ENCODE peak calls at places on chromosome 19, in seven cellular contexts. K is small intestine, I is body of pancreas, T is testis, S is ovary, O is left ventricle myocardium inferior, M is mesenchymal stem cell. J is an unnamed sample.

GRCh38 chr19:45568732-45569131 is 15.9 kb downstream of the OPA3 start:
- DNase-seq in K (peak; percentile 78), I (no peak), T (no peak), S (no peak), O (no peak), M (peak; percentile 61), J (no peak)

GRCh38 chr19:13839193-13839937 is 37.6 kb upstream of the NANOS3 start:
- DNase-seq in K (peak; percentile 53), I (peak; percentile 80), T (peak; percentile 79), S (peak; percentile 71), O (peak; percentile 95), M (peak; percentile 86), J (peak; percentile 90)

GRCh38 chr19:1920644-1921043 is 15.4 kb downstream of the ADAT3 start:
- DNase-seq in K (no peak), I (no peak), T (no peak), S (no peak), O (no peak), M (no peak), J (no peak)

GRCh38 chr19:461664-462551 is 1.1 kb upstream of the SHC2 start:
- DNase-seq in K (peak; percentile 95), I (peak; percentile 92), T (peak; percentile 49), S (no peak), O (peak; percentile 33), M (peak; percentile 17), J (no peak)

GRCh38 chr19:364496-365287 is 20.1 kb upstream of the MIER2 start:
- DNase-seq in K (no peak), I (no peak), T (no peak), S (no peak), O (no peak), M (no peak), J (no peak)

GRCh38 chr19:7348587-7349230 is at the start of gene ARHGEF18:
- DNase-seq in K (no peak), I (peak; percentile 55), T (no peak), S (no peak), O (peak; percentile 23), M (no peak), J (peak; percentile 51)

GRCh38 chr19:58538257-58539168 is 5.4 kb upstream of the TRIM28 start:
- DNase-seq in K (peak; percentile 40), I (no peak), T (no peak), S (no peak), O (peak; percentile 33), M (no peak), J (no peak)

GRCh38 chr19:2320939-2321338 is 7.4 kb downstream of the LSM7 start:
- DNase-seq in K (no peak), I (no peak), T (no peak), S (no peak), O (no peak), M (no peak), J (no peak)

GRCh38 chr19:5691930-5692784 is 2.1 kb downstream of the RPL36 start:
- DNase-seq in K (no peak), I (no peak), T (no peak), S (peak; percentile 50), O (no peak), M (peak; percentile 27), J (no peak)

GRCh38 chr19:13051581-13052165 is 51.0 kb downstream of the LYL1 start:
- DNase-seq in K (peak; percentile 80), I (peak; percentile 71), T (peak; percentile 81), S (peak; percentile 76), O (peak; percentile 66), M (peak; percentile 38), J (peak; percentile 83)

GRCh38 chr19:507286-508203 is at the start of gene TPGS1:
- DNase-seq in K (peak; percentile 73), I (peak; percentile 69), T (peak; percentile 89), S (peak; percentile 76), O (peak; percentile 92), M (peak; percentile 100), J (peak; percentile 73)

GRCh38 chr19:56086671-56087430 is 34.2 kb downstream of the ZNF787 start:
- DNase-seq in K (no peak), I (no peak), T (no peak), S (peak; percentile 18), O (no peak), M (no peak), J (no peak)

GRCh38 chr19:16615788-16616187 is 12.2 kb downstream of the MED26 start:
- DNase-seq in K (no peak), I (no peak), T (no peak), S (no peak), O (no peak), M (no peak), J (no peak)

GRCh38 chr19:3942790-3943409 is 10.0 kb downstream of the NMRK2 start:
- DNase-seq in K (no peak), I (no peak), T (no peak), S (no peak), O (peak; percentile 60), M (no peak), J (no peak)

GRCh38 chr19:27765912-27766725 is 1446.8 kb downstream of the UQCRFS1 start:
- DNase-seq in K (no peak), I (no peak), T (no peak), S (no peak), O (no peak), M (no peak), J (no peak)

GRCh38 chr19:56091066-56091490 is 30.0 kb downstream of the ZNF787 start:
- DNase-seq in K (no peak), I (no peak), T (no peak), S (no peak), O (no peak), M (peak; percentile 34), J (no peak)

GRCh38 chr19:1424182-1424955 is 13.8 kb upstream of the RPS15 start:
- DNase-seq in K (peak; percentile 88), I (no peak), T (no peak), S (no peak), O (no peak), M (no peak), J (no peak)

GRCh38 chr19:4233282-4233853 is 4.0 kb downstream of the EBI3 start:
- DNase-seq in K (peak; percentile 29), I (peak; percentile 27), T (peak; percentile 53), S (peak; percentile 48), O (peak; percentile 36), M (peak; percentile 25), J (peak; percentile 42)

GRCh38 chr19:46976845-46977320 is 42.8 kb upstream of the NPAS1 start:
- DNase-seq in K (no peak), I (peak; percentile 40), T (peak; percentile 39), S (no peak), O (peak; percentile 43), M (peak; percentile 91), J (no peak)

GRCh38 chr19:56223481-56223880 is 21.4 kb downstream of the ZSCAN5C start:
- DNase-seq in K (no peak), I (no peak), T (no peak), S (no peak), O (no peak), M (no peak), J (no peak)

GRCh38 chr19:1862424-1863307 is 713 bp downstream of the KLF16 start:
- DNase-seq in K (peak; percentile 31), I (no peak), T (no peak), S (peak; percentile 73), O (no peak), M (no peak), J (no peak)

GRCh38 chr19:14563590-14563926 is 8.3 kb downstream of the NDUFB7 start:
- DNase-seq in K (no peak), I (no peak), T (no peak), S (no peak), O (no peak), M (no peak), J (no peak)

GRCh38 chr19:12689581-12690216 is 1.9 kb downstream of the GNG14 start:
- DNase-seq in K (no peak), I (no peak), T (no peak), S (no peak), O (no peak), M (no peak), J (no peak)

GRCh38 chr19:49430678-49431329 is 5.6 kb downstream of the GFY start:
- DNase-seq in K (no peak), I (no peak), T (no peak), S (no peak), O (no peak), M (no peak), J (no peak)

GRCh38 chr19:41395355-41395754 is 1.8 kb downstream of the EXOSC5 start:
- DNase-seq in K (no peak), I (no peak), T (no peak), S (no peak), O (no peak), M (no peak), J (no peak)
- H3K4me3 ChIP-seq in K (no peak overlapping the region), I (no peak overlapping the region), T (no peak overlapping the region), S (no peak overlapping the region), O (no peak overlapping the region), M (no peak overlapping the region), J (no peak overlapping the region)

DNA sequence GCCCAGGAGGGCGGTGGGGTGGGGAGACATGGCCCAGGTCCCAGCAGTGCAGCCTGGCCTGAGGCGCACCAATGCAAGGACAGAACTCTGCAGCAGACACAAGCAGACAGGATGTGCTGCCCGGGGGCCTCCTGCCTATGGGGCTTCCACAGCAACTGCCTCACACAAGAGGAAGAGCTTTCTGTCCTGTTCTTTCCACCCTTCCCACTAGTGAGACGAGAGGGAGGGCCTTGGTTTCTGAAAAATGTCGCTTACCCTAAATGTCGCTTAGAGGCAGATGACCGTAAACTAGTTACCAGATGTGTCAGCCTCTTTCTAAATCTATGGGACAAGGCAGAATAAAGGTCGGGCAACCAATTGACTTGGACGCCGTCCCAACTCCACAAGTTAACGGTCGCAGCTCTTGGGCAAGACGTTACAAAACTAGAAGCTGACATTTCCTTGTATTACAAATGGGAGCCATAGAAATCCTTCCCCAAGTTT is at the start of gene LAIR1:
- DNase-seq in K (peak; percentile 32), I (peak; percentile 59), T (no peak), S (no peak), O (no peak), M (no peak), J (no peak)
- H3K4me1 ChIP-seq in K (no peaks in the 10 kb centered on the region), I (no peaks in the 10 kb centered on the region), T (no peaks in the 10 kb centered on the region), S (no peaks in the 10 kb centered on the region), O (no peaks in the 10 kb centered on the region), M (no peaks in the 10 kb centered on the region), J (no peaks in the 10 kb centered on the region)

GRCh38 chr19:51001495-51001894 is at the start of gene KLK8:
- DNase-seq in K (no peak), I (no peak), T (no peak), S (no peak), O (no peak), M (no peak), J (no peak)
- H3K27ac ChIP-seq in K (no peak within 1 kb of the TSS), I (no peak within 1 kb of the TSS), T (no peak within 1 kb of the TSS), S (no peak within 1 kb of the TSS), O (no peak within 1 kb of the TSS), M (no peak within 1 kb of the TSS), J (no peak within 1 kb of the TSS)

DNA sequence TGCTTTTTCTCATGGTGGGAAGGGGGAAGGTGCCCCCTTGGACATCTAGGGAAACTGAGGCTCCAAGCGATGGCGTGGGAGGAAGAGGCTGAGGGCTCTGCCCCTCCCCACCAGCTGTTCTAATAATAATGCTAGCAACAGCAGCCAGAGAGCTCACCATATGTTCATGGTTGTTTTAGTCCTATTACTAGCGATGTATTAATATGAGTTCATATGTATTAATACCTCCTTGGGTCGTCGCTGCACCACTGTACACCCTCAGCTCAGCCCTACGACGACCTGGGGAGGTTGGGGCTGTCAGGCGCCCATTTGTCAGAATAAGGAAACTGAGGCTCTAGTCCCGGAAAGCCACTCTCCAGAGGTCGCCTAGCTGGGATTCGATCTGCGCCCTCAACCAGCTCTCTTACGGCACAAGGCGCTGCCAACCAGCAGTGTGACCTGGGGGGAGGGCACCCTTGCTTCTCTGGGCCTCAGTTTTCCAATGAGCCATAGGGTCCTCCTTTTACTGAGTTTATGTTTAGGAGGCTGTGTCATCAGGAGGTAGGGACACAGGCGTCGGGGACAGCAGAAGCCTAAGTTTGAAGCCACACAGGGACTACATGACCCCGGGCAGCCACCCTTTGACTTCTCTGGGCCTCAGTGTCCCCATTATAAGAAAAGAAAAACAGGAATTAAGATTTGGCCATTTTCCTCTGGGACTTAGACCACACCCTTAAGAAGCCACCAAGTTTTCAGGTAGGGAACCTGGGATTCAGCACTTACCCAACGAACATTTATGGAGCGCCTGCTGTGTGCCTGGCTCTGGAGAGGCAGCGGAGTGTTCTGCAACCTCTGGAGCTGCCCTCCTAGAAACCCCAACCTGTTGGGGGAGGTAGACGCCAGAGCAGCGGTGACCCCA is 664 bp downstream of the MAST3 start:
- DNase-seq in K (no peak), I (no peak), T (no peak), S (no peak), O (no peak), M (no peak), J (no peak)
- H3K4me3 ChIP-seq in K (peak overlapping the region; percentile 39), I (peak overlapping the region; percentile 40), T (peak overlapping the region; percentile 53), S (peak overlapping the region; percentile 10), O (peak overlapping the region; percentile 62), M (peak overlapping the region; percentile 68), J (peak overlapping the region; percentile 28)

J was measured in lung.